ENCODE peak calls at places on chromosomes 11 and 22, in nine cellular contexts. Z, I, F, O, S, Y, N, L and Q are unnamed samples.

GRCh38 chr22:38110863-38111852 is 674 bp upstream of the BAIAP2L2 start:
- DNase-seq in Z (no peak), I (no peak), F (no peak), O (no peak), S (no peak), Y (no peak), N (no peak), L (no peak), Q (peak; percentile 84)

GRCh38 chr22:34160117-34160758 is 240.0 kb upstream of the LARGE1 start:
- DNase-seq in Z (no peak), I (no peak), F (no peak), O (no peak), S (no peak), Y (no peak), N (no peak), L (no peak), Q (no peak)

GRCh38 chr22:47329727-47330653 is 567.5 kb downstream of the TBC1D22A start:
- DNase-seq in Z (no peak), I (no peak), F (no peak), O (no peak), S (no peak), Y (no peak), N (no peak), L (no peak), Q (no peak)

GRCh38 chr11:31995031-31995430 is 95.8 kb upstream of the RCN1 start:
- DNase-seq in Z (no peak), I (peak; percentile 27), F (no peak), O (no peak), S (no peak), Y (no peak), N (no peak), L (no peak), Q (no peak)

GRCh38 chr11:28176231-28176853 is 68.2 kb downstream of the METTL15 start:
- DNase-seq in Z (no peak), I (no peak), F (no peak), O (no peak), S (no peak), Y (no peak), N (no peak), L (no peak), Q (no peak)

GRCh38 chr11:64898541-64898940 is 18.5 kb downstream of the ATG2A start:
- DNase-seq in Z (no peak), I (no peak), F (no peak), O (no peak), S (no peak), Y (no peak), N (no peak), L (no peak), Q (no peak)

GRCh38 chr11:65498977-65499712 is at the start of gene MALAT1:
- DNase-seq in Z (peak; percentile 67), I (peak; percentile 92), F (no peak), O (peak; percentile 91), S (peak; percentile 86), Y (peak; percentile 94), N (peak; percentile 91), L (peak; percentile 98), Q (peak; percentile 95)

GRCh38 chr11:86183694-86184093 is 60.9 kb upstream of the EED start:
- DNase-seq in Z (no peak), I (no peak), F (no peak), O (peak; percentile 14), S (no peak), Y (peak; percentile 43), N (no peak), L (peak; percentile 43), Q (peak; percentile 59)

GRCh38 chr11:43282607-43283440 is 29.0 kb upstream of the API5 start:
- DNase-seq in Z (peak; percentile 45), I (peak; percentile 21), F (peak; percentile 23), O (peak; percentile 36), S (no peak), Y (peak; percentile 42), N (peak; percentile 50), L (peak; percentile 52), Q (peak; percentile 71)

GRCh38 chr11:10600570-10601248 is 32.2 kb upstream of the LYVE1 start:
- DNase-seq in Z (no peak), I (no peak), F (no peak), O (no peak), S (no peak), Y (no peak), N (no peak), L (no peak), Q (no peak)